ENCODE peak calls at places on chromosomes 7 and 10, in ten cellular contexts. V, A, K, D, L, S, C, O, Z and W are unnamed samples.

GRCh38 chr7:34759477-34760125 is 101.6 kb downstream of the NPSR1 start:
- DNase-seq in V (no peak), A (no peak), K (no peak), D (no peak), L (no peak), S (peak), C (peak), O (peak), Z (no peak), W (no peak)

GRCh38 chr7:45569290-45569685 is 4.9 kb upstream of the ADCY1 start:
- DNase-seq in V (no peak), A (no peak), K (no peak), D (no peak), L (no peak), S (no peak), C (no peak), O (no peak), Z (no peak), W (no peak)

GRCh38 chr7:47536705-47537611 is 45.0 kb downstream of the TNS3 start:
- DNase-seq in V (peak), A (no peak), K (peak), D (peak), L (peak), S (peak), C (no peak), O (no peak), Z (no peak), W (peak)

GRCh38 chr10:30013684-30014246 is 45.6 kb downstream of the JCAD start:
- DNase-seq in V (peak), A (no peak), K (peak), D (no peak), L (no peak), S (no peak), C (no peak), O (peak), Z (no peak), W (no peak)

GRCh38 chr7:116426428-116427156 is 72.9 kb upstream of the CAV2 start:
- DNase-seq in V (no peak), A (no peak), K (no peak), D (no peak), L (peak), S (peak), C (no peak), O (peak), Z (no peak), W (no peak)

GRCh38 chr10:71873582-71874182 is 22.6 kb upstream of the PSAP start:
- DNase-seq in V (no peak), A (no peak), K (no peak), D (no peak), L (no peak), S (no peak), C (no peak), O (no peak), Z (no peak), W (no peak)

GRCh38 chr10:59082249-59082648 is 94.2 kb upstream of the PHYHIPL start:
- DNase-seq in V (no peak), A (no peak), K (no peak), D (no peak), L (no peak), S (no peak), C (no peak), O (no peak), Z (no peak), W (no peak)

GRCh38 chr7:7235347-7235746 is 53.0 kb downstream of the C1GALT1 start:
- DNase-seq in V (no peak), A (no peak), K (no peak), D (no peak), L (no peak), S (no peak), C (no peak), O (no peak), Z (no peak), W (no peak)

GRCh38 chr7:98628916-98629525 is 11.9 kb downstream of the NPTX2 start:
- DNase-seq in V (no peak), A (no peak), K (no peak), D (no peak), L (no peak), S (peak), C (no peak), O (peak), Z (no peak), W (no peak)

GRCh38 chr7:7653568-7654187 is 13.1 kb downstream of the UMAD1 start:
- DNase-seq in V (no peak), A (no peak), K (no peak), D (no peak), L (no peak), S (peak), C (no peak), O (peak), Z (no peak), W (no peak)

GRCh38 chr7:110771717-110772116 is 319.2 kb upstream of the LRRN3 start:
- DNase-seq in V (no peak), A (no peak), K (no peak), D (no peak), L (no peak), S (no peak), C (no peak), O (no peak), Z (no peak), W (no peak)

GRCh38 chr7:18087031-18087686 is 59.5 kb upstream of the PRPS1L1 start:
- DNase-seq in V (peak), A (no peak), K (no peak), D (peak), L (no peak), S (peak), C (no peak), O (peak), Z (no peak), W (peak)

GRCh38 chr10:127802532-127803055 is 65.6 kb downstream of the FOXI2 start:
- DNase-seq in V (no peak), A (no peak), K (no peak), D (no peak), L (no peak), S (no peak), C (no peak), O (peak), Z (no peak), W (no peak)

GRCh38 chr7:132790104-132790503 is 213.8 kb upstream of the PLXNA4 start:
- DNase-seq in V (no peak), A (no peak), K (no peak), D (no peak), L (no peak), S (no peak), C (no peak), O (no peak), Z (no peak), W (no peak)

GRCh38 chr10:97138174-97138573 is 47.6 kb downstream of the SLIT1 start:
- DNase-seq in V (no peak), A (no peak), K (no peak), D (no peak), L (no peak), S (peak), C (no peak), O (peak), Z (no peak), W (no peak)

GRCh38 chr7:27158436-27159277 is 2.2 kb upstream of the HOXA7 start:
- DNase-seq in V (peak), A (no peak), K (no peak), D (no peak), L (peak), S (no peak), C (no peak), O (peak), Z (no peak), W (peak)

GRCh38 chr7:2488272-2488645 is 12.1 kb upstream of the GRIFIN start:
- DNase-seq in V (no peak), A (no peak), K (peak), D (no peak), L (no peak), S (no peak), C (no peak), O (no peak), Z (no peak), W (no peak)

GRCh38 chr7:82600601-82601000 is 157.0 kb upstream of the CACNA2D1 start:
- DNase-seq in V (no peak), A (no peak), K (no peak), D (no peak), L (no peak), S (no peak), C (peak), O (no peak), Z (no peak), W (no peak)

GRCh38 chr7:131948434-131949053 is 392.1 kb upstream of the PODXL start:
- DNase-seq in V (no peak), A (no peak), K (peak), D (no peak), L (peak), S (no peak), C (no peak), O (no peak), Z (no peak), W (no peak)

GRCh38 chr10:76281704-76282103 is 850.3 kb downstream of the LRMDA start:
- DNase-seq in V (no peak), A (no peak), K (no peak), D (no peak), L (no peak), S (no peak), C (no peak), O (no peak), Z (no peak), W (no peak)

GRCh38 chr10:93481213-93481930 is 762 bp downstream of the MYOF start:
- DNase-seq in V (no peak), A (no peak), K (no peak), D (no peak), L (no peak), S (peak), C (no peak), O (no peak), Z (no peak), W (no peak)

GRCh38 chr7:7707756-7708310 is 10.6 kb downstream of the RPA3 start:
- DNase-seq in V (no peak), A (no peak), K (no peak), D (no peak), L (no peak), S (no peak), C (no peak), O (no peak), Z (no peak), W (no peak)